ENCODE peak calls at places on chromosomes 12 and 14, in five cellular contexts. One of them, this sample, is unnamed.

GRCh38 chr14:47674148-47674545 is 1.3 kb downstream of the MDGA2 start:
- DNase-seq in MM.1S: no peak
- DNase-seq in SK-N-SH: peak; percentile 10
- DNase-seq in AG04450: no peak
- DNase-seq in cardiac fibroblast: no peak
- DNase-seq in this sample: peak; percentile 10

GRCh38 chr12:49188205-49188915 is 520 bp downstream of the TUBA1A start:
- DNase-seq in cardiac fibroblast: peak; percentile 83
- DNase-seq in AG04450: no peak
- DNase-seq in MM.1S: peak; percentile 65
- DNase-seq in SK-N-SH: peak; percentile 58
- DNase-seq in this sample: no peak

GRCh38 chr12:121858662-121859572 is at the start of gene HPD:
- DNase-seq in cardiac fibroblast: peak; percentile 93
- DNase-seq in AG04450: peak; percentile 41
- DNase-seq in MM.1S: no peak
- DNase-seq in SK-N-SH: no peak
- DNase-seq in this sample: peak; percentile 78

GRCh38 chr12:6226002-6226700 is 26.0 kb downstream of the CD9 start:
- DNase-seq in AG04450: no peak
- DNase-seq in SK-N-SH: no peak
- DNase-seq in cardiac fibroblast: peak; percentile 98
- DNase-seq in MM.1S: no peak
- DNase-seq in this sample: peak; percentile 89

GRCh38 chr14:61466249-61466904 is 145.0 kb downstream of the PRKCH start:
- DNase-seq in AG04450: peak; percentile 85
- DNase-seq in SK-N-SH: no peak
- DNase-seq in MM.1S: no peak
- DNase-seq in cardiac fibroblast: peak; percentile 99
- DNase-seq in this sample: peak; percentile 94

GRCh38 chr12:5376591-5377207 is 55.2 kb upstream of the NTF3 start:
- DNase-seq in SK-N-SH: no peak
- DNase-seq in MM.1S: no peak
- DNase-seq in cardiac fibroblast: no peak
- DNase-seq in AG04450: no peak
- DNase-seq in this sample: no peak

GRCh38 chr12:55974308-55974724 is 438 bp downstream of the RAB5B start:
- DNase-seq in MM.1S: peak; percentile 48
- DNase-seq in AG04450: no peak
- DNase-seq in SK-N-SH: peak; percentile 65
- DNase-seq in cardiac fibroblast: peak; percentile 58
- DNase-seq in this sample: peak; percentile 46

GRCh38 chr14:55513491-55513890 is 66.5 kb upstream of the KTN1 start:
- DNase-seq in cardiac fibroblast: no peak
- DNase-seq in SK-N-SH: no peak
- DNase-seq in MM.1S: no peak
- DNase-seq in AG04450: no peak
- DNase-seq in this sample: no peak

GRCh38 chr12:4037747-4038312 is 164.6 kb upstream of the PARP11 start:
- DNase-seq in AG04450: no peak
- DNase-seq in SK-N-SH: peak; percentile 27
- DNase-seq in cardiac fibroblast: peak; percentile 56
- DNase-seq in MM.1S: no peak
- DNase-seq in this sample: peak; percentile 40

GRCh38 chr12:2961705-2962104 is 2.5 kb downstream of the TEAD4 start:
- DNase-seq in SK-N-SH: no peak
- DNase-seq in AG04450: no peak
- DNase-seq in MM.1S: no peak
- DNase-seq in cardiac fibroblast: no peak
- DNase-seq in this sample: no peak

GRCh38 chr12:123026094-123026853 is 45.8 kb downstream of the ARL6IP4 start:
- DNase-seq in MM.1S: no peak
- DNase-seq in SK-N-SH: no peak
- DNase-seq in cardiac fibroblast: no peak
- DNase-seq in AG04450: no peak
- DNase-seq in this sample: no peak

GRCh38 chr14:54353694-54354093 is 43.1 kb upstream of the CDKN3 start:
- DNase-seq in AG04450: no peak
- DNase-seq in cardiac fibroblast: no peak
- DNase-seq in SK-N-SH: no peak
- DNase-seq in MM.1S: no peak
- DNase-seq in this sample: no peak

GRCh38 chr14:54353266-54353665 is 43.5 kb upstream of the CDKN3 start:
- DNase-seq in SK-N-SH: no peak
- DNase-seq in MM.1S: no peak
- DNase-seq in AG04450: no peak
- DNase-seq in cardiac fibroblast: no peak
- DNase-seq in this sample: no peak

GRCh38 chr14:54355698-54356097 is 41.1 kb upstream of the CDKN3 start:
- DNase-seq in SK-N-SH: no peak
- DNase-seq in AG04450: no peak
- DNase-seq in cardiac fibroblast: no peak
- DNase-seq in MM.1S: no peak
- DNase-seq in this sample: no peak

GRCh38 chr14:54354968-54355641 is 41.7 kb upstream of the CDKN3 start:
- DNase-seq in AG04450: no peak
- DNase-seq in SK-N-SH: no peak
- DNase-seq in cardiac fibroblast: no peak
- DNase-seq in MM.1S: no peak
- DNase-seq in this sample: no peak

DNA sequence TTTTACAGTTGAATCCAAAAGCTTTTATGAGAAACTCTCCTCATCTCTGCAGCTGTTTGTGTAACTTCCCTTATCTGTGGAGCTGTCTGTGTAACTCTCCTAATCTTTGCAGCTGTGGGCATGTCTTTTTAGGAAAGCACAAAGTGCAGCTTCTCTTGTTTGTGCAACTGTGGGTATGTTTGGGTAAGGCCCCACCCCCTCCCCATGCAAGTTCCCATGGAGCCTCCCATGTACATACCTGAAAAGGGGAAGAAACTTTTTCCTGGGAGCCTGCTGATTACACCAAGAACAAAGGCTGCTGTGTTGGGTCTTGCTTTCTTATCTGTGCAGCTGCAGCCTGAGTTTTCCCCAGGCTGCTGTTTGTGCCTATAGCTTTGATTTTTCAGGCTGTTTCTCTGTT is 42.7 kb upstream of the CDKN3 start:
- DNase-seq in AG04450: no peak
- DNase-seq in cardiac fibroblast: peak; percentile 62
- DNase-seq in MM.1S: no peak
- DNase-seq in SK-N-SH: no peak
- DNase-seq in this sample: no peak
- H3K4me3 ChIP-seq in AG04450: no peak overlapping the region
- H3K4me3 ChIP-seq in cardiac fibroblast: no peak overlapping the region
- H3K4me3 ChIP-seq in MM.1S: no peak overlapping the region
- H3K4me3 ChIP-seq in SK-N-SH: no peak overlapping the region
- H3K4me3 ChIP-seq in this sample: no peak overlapping the region

GRCh38 chr12:65339161-65339560 is 60.7 kb downstream of the MSRB3 start:
- DNase-seq in cardiac fibroblast: no peak
- DNase-seq in SK-N-SH: no peak
- DNase-seq in MM.1S: no peak
- DNase-seq in AG04450: no peak
- DNase-seq in this sample: no peak
- TF ChIP-seq CTCF in cardiac fibroblast: no peak
- TF ChIP-seq CTCF in SK-N-SH: no peak
- TF ChIP-seq CTCF in MM.1S: no peak
- TF ChIP-seq CTCF in AG04450: no peak
- TF ChIP-seq CTCF in this sample: no peak

GRCh38 chr12:57611810-57612710 is 825 bp downstream of the ARHGEF25 start:
- DNase-seq in SK-N-SH: peak; percentile 64
- DNase-seq in MM.1S: no peak
- DNase-seq in AG04450: no peak
- DNase-seq in cardiac fibroblast: no peak
- DNase-seq in this sample: no peak
- H3K4me3 ChIP-seq in SK-N-SH: peak overlapping the region; percentile 51
- H3K4me3 ChIP-seq in MM.1S: peak overlapping the region; percentile 77
- H3K4me3 ChIP-seq in AG04450: peak overlapping the region; percentile 71
- H3K4me3 ChIP-seq in cardiac fibroblast: peak overlapping the region; percentile 60
- H3K4me3 ChIP-seq in this sample: peak overlapping the region; percentile 61

DNA sequence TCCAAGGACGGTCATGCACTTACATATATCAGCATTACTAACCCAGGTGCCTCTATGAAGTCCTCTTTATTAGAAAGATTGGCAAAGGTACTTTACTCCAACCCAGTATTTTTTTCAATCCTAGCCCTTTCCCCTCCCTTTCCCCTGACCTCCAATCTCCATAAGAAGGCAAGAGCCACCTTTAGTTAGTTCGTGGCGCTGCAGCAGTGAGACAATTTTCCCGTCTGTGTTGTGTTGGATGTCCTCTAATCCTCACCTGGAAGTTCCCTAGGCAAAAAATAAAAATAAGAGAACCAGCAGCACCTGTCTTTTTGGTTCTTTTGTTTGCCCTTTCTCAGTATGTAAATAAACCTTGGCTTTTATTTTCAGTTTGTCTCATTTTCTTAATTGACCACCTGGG is 439.6 kb upstream of the LRFN5 start:
- DNase-seq in MM.1S: no peak
- DNase-seq in SK-N-SH: no peak
- DNase-seq in AG04450: no peak
- DNase-seq in cardiac fibroblast: no peak
- DNase-seq in this sample: no peak
- TF ChIP-seq CTCF in MM.1S: no peak
- TF ChIP-seq CTCF in SK-N-SH: no peak
- TF ChIP-seq CTCF in AG04450: no peak
- TF ChIP-seq CTCF in cardiac fibroblast: no peak
- TF ChIP-seq CTCF in this sample: no peak

GRCh38 chr12:116654216-116654743 is 83.6 kb downstream of the SPRING1 start:
- DNase-seq in AG04450: peak; percentile 7
- DNase-seq in SK-N-SH: no peak
- DNase-seq in MM.1S: no peak
- DNase-seq in cardiac fibroblast: no peak
- DNase-seq in this sample: no peak

GRCh38 chr12:116656371-116656770 is 81.5 kb downstream of the SPRING1 start:
- DNase-seq in AG04450: no peak
- DNase-seq in cardiac fibroblast: no peak
- DNase-seq in SK-N-SH: no peak
- DNase-seq in MM.1S: no peak
- DNase-seq in this sample: no peak

GRCh38 chr12:116659771-116660481 is 77.9 kb downstream of the SPRING1 start:
- DNase-seq in SK-N-SH: peak; percentile 24
- DNase-seq in AG04450: no peak
- DNase-seq in MM.1S: no peak
- DNase-seq in cardiac fibroblast: no peak
- DNase-seq in this sample: peak; percentile 32

GRCh38 chr12:116661341-116661740 is 76.5 kb downstream of the SPRING1 start:
- DNase-seq in cardiac fibroblast: no peak
- DNase-seq in AG04450: no peak
- DNase-seq in MM.1S: no peak
- DNase-seq in SK-N-SH: no peak
- DNase-seq in this sample: no peak

DNA sequence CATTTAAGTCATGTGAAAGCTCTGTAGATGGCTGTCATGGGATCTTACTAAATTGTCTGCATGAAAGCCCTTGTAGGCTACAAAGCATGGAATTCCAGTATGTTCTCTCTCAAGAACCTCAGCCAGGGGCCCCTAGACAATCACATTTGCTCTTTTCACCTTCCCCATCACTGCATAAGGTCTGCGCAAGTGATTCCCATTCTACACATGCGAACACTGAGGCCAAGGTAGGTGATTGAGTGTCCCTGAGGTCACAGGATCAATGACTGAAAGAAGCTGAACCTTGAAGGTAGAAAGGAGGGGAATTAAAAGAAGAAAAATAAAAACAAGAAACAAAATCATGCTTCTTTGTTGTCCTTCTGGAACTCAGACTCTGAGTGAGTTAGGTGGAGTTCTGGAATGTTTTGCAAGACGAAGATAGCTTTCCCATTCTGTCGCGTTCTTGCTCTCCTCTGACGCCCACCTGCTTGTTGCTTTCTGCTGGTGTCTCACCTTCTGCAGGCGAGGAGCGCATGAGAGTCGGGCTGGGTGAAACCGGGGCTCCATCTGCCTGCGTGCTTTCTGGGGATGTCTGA is 79.9 kb downstream of the SPRING1 start:
- DNase-seq in AG04450: no peak
- DNase-seq in cardiac fibroblast: no peak
- DNase-seq in SK-N-SH: no peak
- DNase-seq in MM.1S: no peak
- DNase-seq in this sample: no peak
- H3K4me3 ChIP-seq in AG04450: peak overlapping the region; percentile 34
- H3K4me3 ChIP-seq in cardiac fibroblast: peak overlapping the region; percentile 9
- H3K4me3 ChIP-seq in SK-N-SH: no peak overlapping the region
- H3K4me3 ChIP-seq in MM.1S: no peak overlapping the region
- H3K4me3 ChIP-seq in this sample: peak overlapping the region; percentile 6

DNA sequence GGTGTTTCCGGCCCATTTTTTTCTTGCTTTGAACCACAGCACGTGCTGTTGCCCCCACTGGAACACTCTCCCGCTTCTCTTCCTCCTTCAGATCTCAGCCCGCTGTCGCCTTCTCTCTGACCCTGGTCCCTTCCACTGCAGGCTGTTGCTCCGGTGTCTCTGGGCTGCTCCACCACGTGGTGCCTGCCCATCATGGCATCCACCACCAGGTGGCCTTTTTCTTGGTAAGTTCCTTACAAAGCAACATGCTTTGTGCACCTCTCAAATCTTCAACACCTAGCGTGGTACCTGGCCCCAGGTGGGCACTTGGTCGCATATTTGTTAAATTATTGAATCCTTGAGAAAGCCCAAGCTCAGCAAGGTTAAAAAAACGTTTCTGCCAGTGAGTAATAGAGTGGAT is 19.1 kb downstream of the TUNAR start:
- DNase-seq in AG04450: no peak
- DNase-seq in MM.1S: peak; percentile 46
- DNase-seq in cardiac fibroblast: no peak
- DNase-seq in SK-N-SH: peak; percentile 57
- DNase-seq in this sample: no peak
- TF ChIP-seq CTCF in AG04450: no peak
- TF ChIP-seq CTCF in MM.1S: peak; percentile 46
- TF ChIP-seq CTCF in cardiac fibroblast: no peak
- TF ChIP-seq CTCF in SK-N-SH: peak; percentile 46
- TF ChIP-seq CTCF in this sample: no peak

GRCh38 chr14:105315211-105315721 is 718 bp downstream of the PACS2 start:
- DNase-seq in SK-N-SH: peak; percentile 68
- DNase-seq in AG04450: no peak
- DNase-seq in cardiac fibroblast: peak; percentile 42
- DNase-seq in MM.1S: peak; percentile 42
- DNase-seq in this sample: no peak

GRCh38 chr14:105315941-105316562 is 1.5 kb downstream of the PACS2 start:
- DNase-seq in AG04450: no peak
- DNase-seq in MM.1S: no peak
- DNase-seq in cardiac fibroblast: no peak
- DNase-seq in SK-N-SH: peak; percentile 28
- DNase-seq in this sample: no peak

GRCh38 chr14:105316968-105317498 is 2.5 kb downstream of the PACS2 start:
- DNase-seq in AG04450: no peak
- DNase-seq in MM.1S: no peak
- DNase-seq in cardiac fibroblast: no peak
- DNase-seq in SK-N-SH: peak; percentile 10
- DNase-seq in this sample: no peak

GRCh38 chr14:105317546-105317945 is 3.0 kb downstream of the PACS2 start:
- DNase-seq in MM.1S: no peak
- DNase-seq in cardiac fibroblast: peak; percentile 53
- DNase-seq in AG04450: no peak
- DNase-seq in SK-N-SH: peak; percentile 31
- DNase-seq in this sample: peak; percentile 33

DNA sequence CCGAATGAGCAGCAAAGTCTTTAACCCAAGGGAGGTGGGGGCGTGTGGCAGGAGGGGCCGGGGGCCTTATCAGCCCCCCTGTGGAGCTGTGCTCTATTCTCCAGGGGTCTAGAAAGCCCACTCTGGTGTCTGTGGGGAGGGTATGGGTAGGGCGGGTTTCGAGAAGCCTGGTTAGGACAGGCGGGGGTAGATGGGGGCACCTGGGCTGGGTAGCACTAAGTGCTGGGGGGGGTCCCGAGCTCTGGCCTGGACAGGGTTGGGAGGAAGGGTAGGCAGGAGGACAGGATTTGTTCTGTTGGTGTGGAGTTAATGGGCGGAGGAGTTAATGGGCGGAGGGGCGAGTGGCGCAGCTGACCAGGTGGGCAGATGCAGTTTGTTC is 2.0 kb downstream of the PACS2 start:
- DNase-seq in MM.1S: no peak
- DNase-seq in AG04450: no peak
- DNase-seq in cardiac fibroblast: no peak
- DNase-seq in SK-N-SH: peak; percentile 13
- DNase-seq in this sample: no peak
- H3K4me3 ChIP-seq in MM.1S: no peak overlapping the region
- H3K4me3 ChIP-seq in AG04450: no peak overlapping the region
- H3K4me3 ChIP-seq in cardiac fibroblast: no peak overlapping the region
- H3K4me3 ChIP-seq in SK-N-SH: no peak overlapping the region
- H3K4me3 ChIP-seq in this sample: no peak overlapping the region